ENCODE peak calls at places on chromosomes 11 and 22, in six cellular contexts. O, J, D, K, C and L are unnamed samples.

GRCh38 chr11:3103076-3103475 is 45.9 kb upstream of the CARS1 start:
- DNase-seq in O (no peak), J (no peak), D (no peak), K (no peak), C (no peak), L (no peak)

GRCh38 chr11:26187639-26188038 is 144.3 kb upstream of the ANO3 start:
- DNase-seq in O (no peak), J (peak), D (no peak), K (peak), C (peak), L (no peak)

GRCh38 chr11:83087035-83087434 is 15.3 kb upstream of the RAB30 start:
- DNase-seq in O (no peak), J (no peak), D (no peak), K (peak), C (peak), L (peak)

GRCh38 chr11:125938418-125938817 is 7.4 kb upstream of the VSIG10L2 start:
- DNase-seq in O (peak), J (no peak), D (peak), K (no peak), C (no peak), L (peak)

GRCh38 chr11:95419915-95420314 is 188.9 kb upstream of the SESN3 start:
- DNase-seq in O (no peak), J (peak), D (no peak), K (peak), C (peak), L (no peak)

GRCh38 chr11:114082415-114082748 is 22.9 kb downstream of the ZBTB16 start:
- DNase-seq in O (no peak), J (no peak), D (no peak), K (peak), C (no peak), L (no peak)

GRCh38 chr11:120244966-120245365 is 5.0 kb downstream of the POU2F3 start:
- DNase-seq in O (no peak), J (no peak), D (no peak), K (no peak), C (no peak), L (no peak)

GRCh38 chr11:129317564-129317963 is 58.1 kb upstream of the BARX2 start:
- DNase-seq in O (no peak), J (peak), D (no peak), K (peak), C (no peak), L (no peak)

GRCh38 chr22:43201486-43202219 is 14.7 kb upstream of the TTLL12 start:
- DNase-seq in O (no peak), J (no peak), D (no peak), K (no peak), C (no peak), L (no peak)

GRCh38 chr11:10387209-10388083 is 67.6 kb upstream of the AMPD3 start:
- DNase-seq in O (no peak), J (no peak), D (no peak), K (peak), C (peak), L (no peak)

GRCh38 chr11:2855162-2855561 is 30.4 kb downstream of the CDKN1C start:
- DNase-seq in O (no peak), J (no peak), D (no peak), K (no peak), C (no peak), L (no peak)

GRCh38 chr11:125455851-125456250 is 40.2 kb downstream of the FEZ1 start:
- DNase-seq in O (no peak), J (no peak), D (no peak), K (no peak), C (no peak), L (no peak)

GRCh38 chr22:39663751-39664150 is 93.2 kb downstream of the CACNA1I start:
- DNase-seq in O (peak), J (no peak), D (no peak), K (no peak), C (no peak), L (no peak)

GRCh38 chr22:20783844-20784723 is 10.2 kb downstream of the SERPIND1 start:
- DNase-seq in O (peak), J (peak), D (peak), K (peak), C (peak), L (peak)

GRCh38 chr11:47204633-47204989 is 10.2 kb upstream of the DDB2 start:
- DNase-seq in O (no peak), J (peak), D (no peak), K (peak), C (no peak), L (no peak)

GRCh38 chr11:132683602-132684001 is 848.7 kb downstream of the OPCML start:
- DNase-seq in O (no peak), J (no peak), D (no peak), K (peak), C (no peak), L (no peak)

GRCh38 chr22:19984201-19984753 is 32.3 kb downstream of the ARVCF start:
- DNase-seq in O (no peak), J (peak), D (no peak), K (peak), C (peak), L (no peak)

GRCh38 chr11:7538023-7538422 is 24.2 kb downstream of the PPFIBP2 start:
- DNase-seq in O (no peak), J (no peak), D (no peak), K (no peak), C (no peak), L (no peak)

GRCh38 chr11:40281055-40281580 is 1178.3 kb downstream of the LRRC4C start:
- DNase-seq in O (no peak), J (no peak), D (no peak), K (peak), C (no peak), L (no peak)

GRCh38 chr11:8639655-8640054 is 42.8 kb downstream of the TRIM66 start:
- DNase-seq in O (no peak), J (no peak), D (no peak), K (no peak), C (no peak), L (no peak)

GRCh38 chr11:44773351-44773965 is 46.7 kb downstream of the TSPAN18 start:
- DNase-seq in O (peak), J (no peak), D (no peak), K (no peak), C (no peak), L (no peak)

DNA sequence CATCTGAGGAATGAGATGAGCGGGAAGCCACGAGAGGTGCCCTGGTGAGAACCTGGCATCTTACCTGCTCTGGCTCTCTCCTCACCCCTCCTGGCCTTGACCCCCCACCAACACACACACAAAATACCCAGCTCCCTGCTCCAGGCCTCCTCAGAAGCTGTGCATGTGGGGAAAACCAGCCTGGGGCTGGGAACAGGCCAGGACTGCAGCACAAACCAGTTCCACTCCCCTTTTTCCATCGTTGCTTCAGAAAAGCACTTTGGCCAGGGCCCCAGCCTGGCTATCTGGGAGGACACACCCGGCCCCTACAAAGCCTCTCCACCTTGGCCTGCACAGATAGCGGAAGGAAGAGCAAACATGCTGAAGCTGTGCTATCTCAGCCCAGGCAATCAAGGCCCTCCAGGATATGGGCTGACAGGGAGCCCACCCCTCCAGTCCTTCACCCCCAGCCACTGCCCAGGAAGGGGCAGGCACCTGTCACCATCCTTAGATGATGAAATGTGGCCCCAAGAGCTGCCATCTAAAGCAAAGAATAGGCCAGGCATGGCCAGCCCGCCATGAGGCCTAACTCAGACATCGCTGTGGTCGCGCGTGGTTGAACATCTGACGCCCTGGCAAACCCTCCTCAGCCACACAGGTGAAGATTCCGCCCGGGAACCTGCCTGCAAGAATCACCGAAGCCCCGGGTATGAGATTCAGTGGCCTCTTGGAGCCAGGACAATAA is 35.4 kb downstream of the PISD start:
- DNase-seq in O (peak), J (no peak), D (no peak), K (peak), C (no peak), L (peak)
- H3K4me2 ChIP-seq in O (no peak), J (no peak), D (no peak), K (peak), C (no peak), L (peak)

GRCh38 chr11:77047007-77047927 is 13.1 kb downstream of the B3GNT6 start:
- DNase-seq in O (peak), J (peak), D (peak), K (peak), C (peak), L (peak)
- H2AFZ ChIP-seq in O (no peak), J (peak), D (peak), K (peak), C (no peak), L (peak)

GRCh38 chr11:43693069-43693468 is 12.5 kb downstream of the HSD17B12 start:
- DNase-seq in O (no peak), J (no peak), D (no peak), K (no peak), C (no peak), L (no peak)
- H3K4me2 ChIP-seq in O (no peak), J (no peak), D (no peak), K (no peak), C (no peak), L (peak)

GRCh38 chr22:36471341-36471821 is 10.1 kb downstream of the TXN2 start:
- DNase-seq in O (no peak), J (peak), D (no peak), K (no peak), C (no peak), L (no peak)
- H2AFZ ChIP-seq in O (no peak), J (no peak), D (no peak), K (no peak), C (no peak), L (no peak)

DNA sequence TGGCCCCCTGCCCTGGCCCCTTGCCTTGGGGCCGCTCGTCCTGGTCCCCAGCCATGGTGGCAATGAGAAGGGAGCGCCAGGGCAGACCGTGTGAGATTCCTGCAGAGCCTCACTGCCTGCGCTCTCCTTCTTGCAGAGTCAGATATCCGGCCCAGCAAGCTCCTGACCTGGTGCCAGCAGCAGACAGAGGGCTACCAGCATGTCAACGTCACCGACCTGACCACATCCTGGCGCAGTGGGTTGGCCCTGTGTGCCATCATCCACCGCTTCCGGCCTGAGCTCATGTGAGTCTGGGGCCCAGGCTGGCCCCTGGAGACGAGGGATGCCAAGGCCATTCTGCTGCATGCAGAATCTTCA is 114.1 kb downstream of the MICAL2 start:
- DNase-seq in O (no peak), J (peak), D (peak), K (no peak), C (peak), L (no peak)
- H3K4me2 ChIP-seq in O (no peak), J (peak), D (peak), K (peak), C (no peak), L (no peak)